ENCODE peak calls at places on chromosomes 16 and 17, in four cellular contexts. One of them, this sample, is unnamed.
A peak's percentile ranks its signal among the peaks of the same experiment; 100 is the strongest.

GRCh38 chr17:62057696-62058095 is 7.4 kb downstream of the MED13 start:
- DNase-seq in CD4-positive, alpha-beta memory T cell: no peak
- DNase-seq in skeletal muscle cell: no peak
- DNase-seq in HFF-Myc: no peak
- DNase-seq in this sample: no peak

GRCh38 chr16:10297341-10298006 is 88.4 kb upstream of the ATF7IP2 start:
- DNase-seq in CD4-positive, alpha-beta memory T cell: no peak
- DNase-seq in skeletal muscle cell: no peak
- DNase-seq in HFF-Myc: no peak
- DNase-seq in this sample: no peak

GRCh38 chr16:57756424-57757325 is 21.1 kb downstream of the KATNB1 start:
- DNase-seq in HFF-Myc: no peak
- DNase-seq in CD4-positive, alpha-beta memory T cell: no peak
- DNase-seq in skeletal muscle cell: no peak
- DNase-seq in this sample: no peak

GRCh38 chr17:82942166-82943130 is 102.6 kb upstream of the ZNF750 start:
- DNase-seq in HFF-Myc: no peak
- DNase-seq in CD4-positive, alpha-beta memory T cell: no peak
- DNase-seq in skeletal muscle cell: no peak
- DNase-seq in this sample: no peak

GRCh38 chr16:59342669-59343068 is 608.6 kb upstream of the GOT2 start:
- DNase-seq in HFF-Myc: no peak
- DNase-seq in skeletal muscle cell: no peak
- DNase-seq in CD4-positive, alpha-beta memory T cell: no peak
- DNase-seq in this sample: no peak

GRCh38 chr17:77372444-77373297 is 231.9 kb downstream of the SEC14L1 start:
- DNase-seq in CD4-positive, alpha-beta memory T cell: peak; percentile 61
- DNase-seq in skeletal muscle cell: peak; percentile 68
- DNase-seq in HFF-Myc: no peak
- DNase-seq in this sample: no peak

GRCh38 chr17:71302721-71303549 is 817.9 kb upstream of the SOX9 start:
- DNase-seq in CD4-positive, alpha-beta memory T cell: no peak
- DNase-seq in skeletal muscle cell: no peak
- DNase-seq in HFF-Myc: no peak
- DNase-seq in this sample: no peak

GRCh38 chr17:58686980-58687379 is 4.9 kb downstream of the TEX14 start:
- DNase-seq in CD4-positive, alpha-beta memory T cell: no peak
- DNase-seq in HFF-Myc: no peak
- DNase-seq in skeletal muscle cell: no peak
- DNase-seq in this sample: no peak

GRCh38 chr17:43456661-43457361 is 27.0 kb upstream of the DHX8 start:
- DNase-seq in skeletal muscle cell: no peak
- DNase-seq in HFF-Myc: peak; percentile 56
- DNase-seq in CD4-positive, alpha-beta memory T cell: no peak
- DNase-seq in this sample: no peak

GRCh38 chr17:9218911-9219310 is 197.6 kb downstream of the NTN1 start:
- DNase-seq in CD4-positive, alpha-beta memory T cell: no peak
- DNase-seq in HFF-Myc: no peak
- DNase-seq in skeletal muscle cell: no peak
- DNase-seq in this sample: no peak

GRCh38 chr17:37273419-37274051 is 102.2 kb upstream of the C17orf78 start:
- DNase-seq in CD4-positive, alpha-beta memory T cell: no peak
- DNase-seq in HFF-Myc: peak; percentile 7
- DNase-seq in skeletal muscle cell: no peak
- DNase-seq in this sample: no peak

GRCh38 chr16:82366462-82366861 is 196.4 kb upstream of the MPHOSPH6 start:
- DNase-seq in HFF-Myc: no peak
- DNase-seq in CD4-positive, alpha-beta memory T cell: no peak
- DNase-seq in skeletal muscle cell: no peak
- DNase-seq in this sample: no peak

GRCh38 chr16:16004314-16004749 is 54.9 kb downstream of the ABCC1 start:
- DNase-seq in CD4-positive, alpha-beta memory T cell: no peak
- DNase-seq in skeletal muscle cell: peak; percentile 50
- DNase-seq in HFF-Myc: no peak
- DNase-seq in this sample: no peak

GRCh38 chr16:76207270-76207669 is 69.9 kb upstream of the CNTNAP4 start:
- DNase-seq in HFF-Myc: no peak
- DNase-seq in CD4-positive, alpha-beta memory T cell: no peak
- DNase-seq in skeletal muscle cell: no peak
- DNase-seq in this sample: no peak

GRCh38 chr17:19796457-19796856 is 48.4 kb upstream of the ALDH3A1 start:
- DNase-seq in CD4-positive, alpha-beta memory T cell: no peak
- DNase-seq in skeletal muscle cell: no peak
- DNase-seq in HFF-Myc: no peak
- DNase-seq in this sample: no peak

GRCh38 chr17:2782030-2782429 is 14.2 kb upstream of the RAP1GAP2 start:
- DNase-seq in CD4-positive, alpha-beta memory T cell: no peak
- DNase-seq in HFF-Myc: peak; percentile 12
- DNase-seq in skeletal muscle cell: peak; percentile 36
- DNase-seq in this sample: no peak

GRCh38 chr16:2459647-2460390 is at the start of gene TEDC2:
- DNase-seq in skeletal muscle cell: peak; percentile 72
- DNase-seq in HFF-Myc: peak; percentile 68
- DNase-seq in CD4-positive, alpha-beta memory T cell: peak; percentile 96
- DNase-seq in this sample: peak; percentile 38

GRCh38 chr16:85437161-85438052 is 175.7 kb upstream of the GSE1 start:
- DNase-seq in CD4-positive, alpha-beta memory T cell: no peak
- DNase-seq in skeletal muscle cell: no peak
- DNase-seq in HFF-Myc: no peak
- DNase-seq in this sample: no peak

GRCh38 chr17:13601317-13601775 is 383 bp downstream of the HS3ST3A1 start:
- DNase-seq in CD4-positive, alpha-beta memory T cell: no peak
- DNase-seq in HFF-Myc: no peak
- DNase-seq in skeletal muscle cell: no peak
- DNase-seq in this sample: no peak

GRCh38 chr17:18988546-18989173 is 15.9 kb downstream of the FAM83G start:
- DNase-seq in HFF-Myc: no peak
- DNase-seq in CD4-positive, alpha-beta memory T cell: no peak
- DNase-seq in skeletal muscle cell: no peak
- DNase-seq in this sample: no peak

GRCh38 chr17:10558049-10558448 is 8.6 kb upstream of the MYH2 start:
- DNase-seq in skeletal muscle cell: no peak
- DNase-seq in CD4-positive, alpha-beta memory T cell: no peak
- DNase-seq in HFF-Myc: no peak
- DNase-seq in this sample: no peak

GRCh38 chr17:72416905-72417304 is 296.1 kb downstream of the SOX9 start:
- DNase-seq in CD4-positive, alpha-beta memory T cell: no peak
- DNase-seq in skeletal muscle cell: no peak
- DNase-seq in HFF-Myc: no peak
- DNase-seq in this sample: no peak

DNA sequence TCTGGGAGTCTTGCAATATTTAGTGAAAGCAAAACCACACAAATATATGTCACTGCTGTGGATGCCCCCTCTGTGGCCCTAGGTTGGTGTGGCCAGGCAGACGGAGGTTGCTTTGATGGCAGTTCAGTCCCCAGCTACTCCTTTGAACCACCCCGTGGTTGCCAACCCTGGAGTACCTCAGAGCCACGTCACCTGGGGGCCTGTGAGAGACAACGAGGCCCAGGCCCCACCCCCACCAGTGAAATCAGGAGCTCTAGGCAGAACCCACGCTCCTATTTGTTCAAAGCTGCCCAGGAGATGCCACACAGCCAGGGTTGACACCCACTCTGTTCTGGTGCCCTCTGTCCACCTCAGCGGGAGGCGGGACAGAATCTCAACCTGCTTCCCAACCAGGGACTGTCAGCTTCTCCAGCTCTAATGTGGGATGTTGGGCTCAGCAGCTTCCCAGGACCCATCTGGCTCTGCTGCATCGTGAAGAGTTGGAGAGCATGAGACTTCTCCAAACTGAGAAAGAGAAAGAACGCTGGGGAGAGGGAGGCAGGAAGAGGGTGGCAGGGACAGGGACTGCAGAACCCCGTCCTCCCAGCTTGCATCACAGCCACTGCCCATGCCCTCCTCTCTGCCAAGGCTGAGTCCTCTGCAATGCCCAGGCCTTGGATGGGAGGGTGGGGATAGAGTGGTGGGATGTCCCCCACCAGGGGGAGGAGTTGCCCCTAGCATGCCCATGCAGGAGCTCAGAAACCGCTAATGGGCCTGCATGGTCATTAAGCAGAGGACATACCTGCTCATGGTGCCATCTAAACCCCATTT is 81.8 kb downstream of the C16orf78 start:
- DNase-seq in CD4-positive, alpha-beta memory T cell: no peak
- DNase-seq in skeletal muscle cell: no peak
- DNase-seq in HFF-Myc: no peak
- DNase-seq in this sample: no peak
- H3K4me3 ChIP-seq in CD4-positive, alpha-beta memory T cell: no peak overlapping the region
- H3K4me3 ChIP-seq in skeletal muscle cell: no peak overlapping the region
- H3K4me3 ChIP-seq in HFF-Myc: no peak overlapping the region
- H3K4me3 ChIP-seq in this sample: no peak overlapping the region

GRCh38 chr16:66872927-66873684 is 7.2 kb upstream of the PDP2 start:
- DNase-seq in HFF-Myc: peak; percentile 100
- DNase-seq in skeletal muscle cell: peak; percentile 96
- DNase-seq in CD4-positive, alpha-beta memory T cell: peak; percentile 80
- DNase-seq in this sample: peak; percentile 95
- H3K4me3 ChIP-seq in HFF-Myc: peak overlapping the region; percentile 49
- H3K4me3 ChIP-seq in skeletal muscle cell: peak overlapping the region; percentile 38
- H3K4me3 ChIP-seq in CD4-positive, alpha-beta memory T cell: peak overlapping the region; percentile 52
- H3K4me3 ChIP-seq in this sample: peak overlapping the region; percentile 51

GRCh38 chr17:42051013-42051400 is 606 bp upstream of the C17orf113 start:
- DNase-seq in skeletal muscle cell: no peak
- DNase-seq in HFF-Myc: no peak
- DNase-seq in CD4-positive, alpha-beta memory T cell: no peak
- DNase-seq in this sample: no peak
- H3K4me3 ChIP-seq in skeletal muscle cell: no peak overlapping the region
- H3K4me3 ChIP-seq in HFF-Myc: peak overlapping the region; percentile 15
- H3K4me3 ChIP-seq in CD4-positive, alpha-beta memory T cell: peak overlapping the region; percentile 27
- H3K4me3 ChIP-seq in this sample: peak overlapping the region; percentile 21

DNA sequence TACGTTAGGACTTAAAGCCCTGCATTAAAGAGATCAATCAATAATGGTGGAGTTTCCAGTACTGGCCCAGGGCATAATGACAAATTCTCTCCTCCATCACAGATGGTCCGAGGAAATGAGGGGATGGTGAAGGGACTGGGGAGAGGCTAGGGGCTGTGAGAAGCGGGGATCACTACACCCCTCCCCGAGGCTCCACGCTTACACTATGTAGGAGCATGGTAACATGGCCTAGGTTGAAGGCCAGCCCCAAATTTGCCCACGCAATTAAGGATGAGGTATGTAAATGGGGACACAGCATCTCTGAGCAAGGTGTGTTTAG is 8.0 kb upstream of the AKTIP start:
- DNase-seq in HFF-Myc: no peak
- DNase-seq in CD4-positive, alpha-beta memory T cell: no peak
- DNase-seq in skeletal muscle cell: no peak
- DNase-seq in this sample: no peak
- H3K4me3 ChIP-seq in HFF-Myc: no peak overlapping the region
- H3K4me3 ChIP-seq in CD4-positive, alpha-beta memory T cell: no peak overlapping the region
- H3K4me3 ChIP-seq in skeletal muscle cell: no peak overlapping the region
- H3K4me3 ChIP-seq in this sample: no peak overlapping the region

GRCh38 chr17:78715876-78716275 is 66.2 kb downstream of the CYTH1 start:
- DNase-seq in HFF-Myc: no peak
- DNase-seq in CD4-positive, alpha-beta memory T cell: no peak
- DNase-seq in skeletal muscle cell: no peak
- DNase-seq in this sample: no peak
- H3K4me3 ChIP-seq in HFF-Myc: no peak overlapping the region
- H3K4me3 ChIP-seq in CD4-positive, alpha-beta memory T cell: peak overlapping the region; percentile 33
- H3K4me3 ChIP-seq in skeletal muscle cell: no peak overlapping the region
- H3K4me3 ChIP-seq in this sample: no peak overlapping the region

GRCh38 chr16:65601781-65602180 is 479.9 kb upstream of the CDH11 start:
- DNase-seq in CD4-positive, alpha-beta memory T cell: no peak
- DNase-seq in skeletal muscle cell: no peak
- DNase-seq in HFF-Myc: no peak
- DNase-seq in this sample: no peak
- H3K4me3 ChIP-seq in CD4-positive, alpha-beta memory T cell: no peak overlapping the region
- H3K4me3 ChIP-seq in skeletal muscle cell: no peak overlapping the region
- H3K4me3 ChIP-seq in HFF-Myc: no peak overlapping the region
- H3K4me3 ChIP-seq in this sample: no peak overlapping the region